ENCODE peak calls at places on chromosomes 11 and 22, in six cellular contexts. T, M, S, Z, J and U are unnamed samples.
A peak's percentile ranks its signal among the peaks of the same experiment; 100 is the strongest.

GRCh38 chr11:132962026-132962425 is 570.3 kb downstream of the OPCML start:
- DNase-seq in M (peak; percentile 53), T (no peak), S (no peak), Z (no peak), J (peak; percentile 63), U (no peak)

GRCh38 chr11:46392421-46393230 is 1.1 kb upstream of the CHRM4 start:
- DNase-seq in Z (peak; percentile 61), S (peak; percentile 87), J (peak; percentile 61), M (no peak), T (peak; percentile 70), U (peak; percentile 89)

GRCh38 chr22:25027052-25027525 is 74.6 kb downstream of the KIAA1671 start:
- DNase-seq in M (no peak), Z (no peak), J (no peak), S (no peak), T (no peak), U (no peak)

GRCh38 chr11:44618561-44619425 is 53.3 kb downstream of the CD82 start:
- DNase-seq in M (no peak), S (peak; percentile 20), T (peak; percentile 69), Z (no peak), J (no peak), U (no peak)

GRCh38 chr11:131584694-131585592 is 214.5 kb downstream of the NTM start:
- DNase-seq in J (no peak), M (no peak), T (no peak), S (no peak), Z (no peak), U (no peak)

GRCh38 chr22:20525048-20525447 is 17.6 kb downstream of the MED15 start:
- DNase-seq in T (no peak), S (no peak), M (no peak), Z (no peak), J (no peak), U (no peak)

GRCh38 chr11:72144807-72145565 is 9.5 kb downstream of the FOLR3 start:
- DNase-seq in T (no peak), S (no peak), Z (no peak), J (peak; percentile 26), M (peak; percentile 85), U (no peak)

GRCh38 chr11:70040452-70040851 is 37.7 kb upstream of the ANO1 start:
- DNase-seq in Z (no peak), S (peak; percentile 20), T (no peak), M (no peak), J (no peak), U (no peak)

GRCh38 chr11:11577932-11578331 is 43.9 kb downstream of the GALNT18 start:
- DNase-seq in M (no peak), Z (no peak), T (no peak), S (no peak), J (no peak), U (no peak)

GRCh38 chr11:110960167-110960566 is 247.9 kb upstream of the ARHGAP20 start:
- DNase-seq in S (no peak), M (no peak), Z (no peak), T (no peak), J (no peak), U (no peak)

GRCh38 chr11:70498171-70498571 is 99.8 kb downstream of the CTTN start:
- DNase-seq in S (no peak), J (no peak), Z (no peak), M (no peak), T (no peak), U (no peak)

GRCh38 chr11:67483901-67484665 is 1.3 kb downstream of the AIP start:
- DNase-seq in Z (peak; percentile 25), S (no peak), M (no peak), J (no peak), T (no peak), U (no peak)

GRCh38 chr11:75380716-75381420 is 18.4 kb upstream of the RPS3 start:
- DNase-seq in J (no peak), Z (no peak), M (no peak), S (no peak), T (no peak), U (no peak)

GRCh38 chr11:1208361-1209261 is 14.3 kb upstream of the MUC5B start:
- DNase-seq in M (no peak), S (no peak), J (no peak), T (no peak), Z (no peak), U (peak; percentile 13)

GRCh38 chr11:10072841-10073240 is 221.2 kb downstream of the SBF2 start:
- DNase-seq in J (peak; percentile 24), Z (no peak), S (no peak), T (no peak), M (no peak), U (no peak)

GRCh38 chr11:2761131-2762030 is 61.6 kb upstream of the KCNQ1OT1 start:
- DNase-seq in T (peak; percentile 2), Z (no peak), M (no peak), J (no peak), S (peak; percentile 25), U (no peak)

GRCh38 chr11:82995754-82996398 is 75.8 kb downstream of the RAB30 start:
- DNase-seq in J (peak; percentile 60), Z (no peak), M (no peak), S (no peak), T (no peak), U (peak; percentile 70)

GRCh38 chr11:8081591-8082021 is 595 bp downstream of the TUB start:
- DNase-seq in J (no peak), S (no peak), M (no peak), T (no peak), Z (no peak), U (no peak)

GRCh38 chr11:63494936-63495335 is 4.0 kb upstream of the PLAAT5 start:
- DNase-seq in S (peak; percentile 81), Z (no peak), M (no peak), J (no peak), T (no peak), U (no peak)

GRCh38 chr11:16605440-16605970 is 132.9 kb upstream of the C11orf58 start:
- DNase-seq in J (peak; percentile 12), S (peak; percentile 25), M (no peak), T (no peak), Z (no peak), U (peak; percentile 28)

GRCh38 chr22:37664249-37665101 is 6.0 kb downstream of the PDXP start:
- DNase-seq in S (no peak), T (no peak), Z (no peak), M (no peak), J (no peak), U (no peak)

GRCh38 chr22:44449683-44450425 is 48.2 kb downstream of the RTL6 start:
- DNase-seq in M (no peak), Z (no peak), J (no peak), T (no peak), S (peak; percentile 22), U (no peak)

GRCh38 chr11:105315287-105315686 is 175.7 kb upstream of the CARD18 start:
- DNase-seq in S (no peak), J (no peak), Z (no peak), T (no peak), M (no peak), U (no peak)
- TF ChIP-seq CTCF in S (no peak), J (no peak), Z (no peak), T (no peak), M (no peak), U (no peak)

GRCh38 chr22:23911318-23911980 is 17.3 kb downstream of the MIF start:
- DNase-seq in S (no peak), J (no peak), T (no peak), Z (no peak), M (no peak), U (no peak)
- TF ChIP-seq CTCF in S (no peak), J (no peak), T (no peak), Z (no peak), M (no peak), U (no peak)

GRCh38 chr11:117818036-117818858 is 6.3 kb downstream of the FXYD2 start:
- DNase-seq in Z (peak; percentile 22), S (no peak), J (peak; percentile 31), M (no peak), T (no peak), U (no peak)
- TF ChIP-seq CTCF in Z (no peak), S (no peak), J (no peak), M (no peak), T (no peak), U (no peak)

GRCh38 chr22:32556150-32556549 is 81.5 kb downstream of the FBXO7 start:
- DNase-seq in J (no peak), Z (no peak), S (no peak), M (no peak), T (no peak), U (no peak)

GRCh38 chr22:32555546-32555945 is 80.9 kb downstream of the FBXO7 start:
- DNase-seq in S (no peak), T (no peak), J (no peak), M (no peak), Z (no peak), U (no peak)

GRCh38 chr22:32558681-32559355 is 84.2 kb downstream of the FBXO7 start:
- DNase-seq in M (no peak), Z (no peak), J (peak; percentile 51), T (no peak), S (peak; percentile 46), U (peak; percentile 85)

GRCh38 chr22:32561163-32561562 is 86.6 kb downstream of the FBXO7 start:
- DNase-seq in J (no peak), M (no peak), T (no peak), Z (no peak), S (no peak), U (no peak)

GRCh38 chr22:32557424-32557823 is 82.8 kb downstream of the FBXO7 start:
- DNase-seq in S (no peak), J (no peak), M (no peak), Z (no peak), T (no peak), U (no peak)
- TF ChIP-seq CTCF in S (no peak), J (no peak), M (no peak), Z (no peak), T (no peak), U (no peak)

DNA sequence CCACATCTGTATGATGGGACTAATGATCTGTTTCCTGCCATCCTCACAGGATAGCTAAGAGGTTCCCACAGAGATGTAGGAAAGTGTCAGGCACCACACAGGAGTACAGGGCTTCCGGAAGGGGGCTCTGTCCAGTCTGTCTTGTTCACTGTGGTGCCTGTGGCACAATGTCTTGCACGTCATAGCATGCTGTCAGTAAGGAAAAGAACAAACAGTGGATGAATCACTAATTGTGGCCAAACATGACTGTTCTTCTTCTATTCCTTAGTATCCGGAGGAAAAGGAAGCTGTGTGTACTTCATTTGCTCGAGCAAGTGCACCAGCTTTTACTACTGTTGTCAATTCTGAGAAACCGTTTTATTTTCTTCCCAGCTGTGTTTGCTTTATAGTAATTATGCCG is 73.4 kb upstream of the YWHAH start:
- DNase-seq in J (peak; percentile 93), Z (no peak), T (no peak), S (no peak), M (peak; percentile 7), U (no peak)
- TF ChIP-seq CTCF in J (peak; percentile 79), Z (no peak), T (no peak), S (no peak), M (peak; percentile 13), U (no peak)